ENCODE peak calls at places on chromosomes 6 and 20, in five cellular contexts. M is uterus, I is Peyer's patch, N is tibial nerve, G is GM12878. B is an unnamed sample.

GRCh38 chr6:136763255-136763654 is 29.0 kb downstream of the MAP3K5 start:
- DNase-seq in M (no peak), I (no peak), N (no peak), G (no peak), B (no peak)

GRCh38 chr20:24357169-24357568 is 112.3 kb upstream of the SYNDIG1 start:
- DNase-seq in M (no peak), I (no peak), N (no peak), G (no peak), B (no peak)

GRCh38 chr6:165663736-165664552 is 903 bp upstream of the PDE10A start:
- DNase-seq in M (no peak), I (no peak), N (no peak), G (no peak), B (no peak)

GRCh38 chr20:20904171-20904831 is 191.9 kb upstream of the RALGAPA2 start:
- DNase-seq in M (no peak), I (no peak), N (no peak), G (no peak), B (no peak)

GRCh38 chr6:22632561-22632960 is 63.2 kb downstream of the HDGFL1 start:
- DNase-seq in M (no peak), I (no peak), N (no peak), G (no peak), B (no peak)

GRCh38 chr6:105943514-105943913 is 142.6 kb upstream of the PRDM1 start:
- DNase-seq in M (no peak), I (no peak), N (no peak), G (no peak), B (no peak)

GRCh38 chr6:44630125-44631028 is 242.9 kb downstream of the CDC5L start:
- DNase-seq in M (no peak), I (no peak), N (no peak), G (no peak), B (peak)

GRCh38 chr6:101541873-101542272 is 148.4 kb downstream of the GRIK2 start:
- DNase-seq in M (no peak), I (no peak), N (no peak), G (no peak), B (no peak)

GRCh38 chr20:9440891-9441290 is 73.5 kb upstream of the LAMP5 start:
- DNase-seq in M (no peak), I (no peak), N (no peak), G (no peak), B (no peak)

GRCh38 chr6:71822626-71823025 is 63.7 kb upstream of the RIMS1 start:
- DNase-seq in M (no peak), I (no peak), N (no peak), G (no peak), B (no peak)

GRCh38 chr6:163323274-163323673 is 91.2 kb upstream of the QKI start:
- DNase-seq in M (no peak), I (no peak), N (no peak), G (no peak), B (no peak)

GRCh38 chr20:62142252-62143117 is 709 bp downstream of the PSMA7 start:
- DNase-seq in M (no peak), I (peak), N (no peak), G (no peak), B (peak)

GRCh38 chr6:16758163-16758975 is 2.9 kb downstream of the ATXN1 start:
- DNase-seq in M (no peak), I (no peak), N (no peak), G (no peak), B (peak)

GRCh38 chr6:135440087-135440792 is 57.3 kb downstream of the AHI1 start:
- DNase-seq in M (no peak), I (no peak), N (no peak), G (no peak), B (no peak)

GRCh38 chr20:18388860-18389259 is 78.0 kb downstream of the DZANK1 start:
- DNase-seq in M (no peak), I (no peak), N (no peak), G (no peak), B (no peak)

GRCh38 chr6:149414009-149414408 is 13.9 kb downstream of the SUMO4 start:
- DNase-seq in M (no peak), I (no peak), N (no peak), G (no peak), B (no peak)

GRCh38 chr6:134176283-134176975 is 124.0 kb upstream of the SLC2A12 start:
- DNase-seq in M (peak), I (no peak), N (no peak), G (no peak), B (peak)

GRCh38 chr6:79203753-79204253 is 30.7 kb downstream of the HMGN3 start:
- DNase-seq in M (no peak), I (no peak), N (no peak), G (no peak), B (no peak)

GRCh38 chr20:38620501-38620900 is 18.9 kb downstream of the ARHGAP40 start:
- DNase-seq in M (no peak), I (no peak), N (no peak), G (no peak), B (no peak)

GRCh38 chr20:63736893-63737689 is 627 bp downstream of the LIME1 start:
- DNase-seq in M (peak), I (peak), N (no peak), G (no peak), B (no peak)

GRCh38 chr20:25308083-25308491 is 60.2 kb downstream of the PYGB start:
- DNase-seq in M (no peak), I (no peak), N (no peak), G (no peak), B (no peak)

GRCh38 chr6:111503660-111504059 is 20.6 kb upstream of the REV3L start:
- DNase-seq in M (no peak), I (no peak), N (no peak), G (no peak), B (no peak)

GRCh38 chr6:15888798-15889772 is 226.3 kb upstream of the DTNBP1 start:
- DNase-seq in M (no peak), I (no peak), N (no peak), G (no peak), B (no peak)

GRCh38 chr6:82086944-82087343 is 160.6 kb downstream of the IBTK start:
- DNase-seq in M (no peak), I (no peak), N (no peak), G (no peak), B (no peak)

GRCh38 chr20:13397300-13397724 is 176.2 kb downstream of the ISM1 start:
- DNase-seq in M (no peak), I (no peak), N (no peak), G (no peak), B (no peak)

GRCh38 chr6:29887819-29888581 is 54.3 kb upstream of the HLA-A start:
- DNase-seq in M (peak), I (no peak), N (peak), G (peak), B (peak)

GRCh38 chr6:5701086-5701661 is 305.6 kb downstream of the NRN1 start:
- DNase-seq in M (no peak), I (no peak), N (no peak), G (no peak), B (no peak)

GRCh38 chr6:29845405-29846006 is 17.9 kb downstream of the HLA-G start:
- DNase-seq in M (no peak), I (no peak), N (no peak), G (peak), B (peak)

GRCh38 chr6:14072084-14072483 is 45.5 kb upstream of the CD83 start:
- DNase-seq in M (no peak), I (no peak), N (no peak), G (no peak), B (no peak)

GRCh38 chr6:25369450-25370086 is 90.4 kb downstream of the CARMIL1 start:
- DNase-seq in M (no peak), I (no peak), N (no peak), G (no peak), B (no peak)

GRCh38 chr20:48486065-48486464 is 341.7 kb downstream of the PREX1 start:
- DNase-seq in M (no peak), I (no peak), N (no peak), G (no peak), B (no peak)

GRCh38 chr6:84066536-84066935 is 33.0 kb downstream of the MRAP2 start:
- DNase-seq in M (no peak), I (no peak), N (no peak), G (no peak), B (no peak)

GRCh38 chr6:110884321-110884720 is 9.7 kb downstream of the AMD1 start:
- DNase-seq in M (no peak), I (no peak), N (no peak), G (no peak), B (no peak)

DNA sequence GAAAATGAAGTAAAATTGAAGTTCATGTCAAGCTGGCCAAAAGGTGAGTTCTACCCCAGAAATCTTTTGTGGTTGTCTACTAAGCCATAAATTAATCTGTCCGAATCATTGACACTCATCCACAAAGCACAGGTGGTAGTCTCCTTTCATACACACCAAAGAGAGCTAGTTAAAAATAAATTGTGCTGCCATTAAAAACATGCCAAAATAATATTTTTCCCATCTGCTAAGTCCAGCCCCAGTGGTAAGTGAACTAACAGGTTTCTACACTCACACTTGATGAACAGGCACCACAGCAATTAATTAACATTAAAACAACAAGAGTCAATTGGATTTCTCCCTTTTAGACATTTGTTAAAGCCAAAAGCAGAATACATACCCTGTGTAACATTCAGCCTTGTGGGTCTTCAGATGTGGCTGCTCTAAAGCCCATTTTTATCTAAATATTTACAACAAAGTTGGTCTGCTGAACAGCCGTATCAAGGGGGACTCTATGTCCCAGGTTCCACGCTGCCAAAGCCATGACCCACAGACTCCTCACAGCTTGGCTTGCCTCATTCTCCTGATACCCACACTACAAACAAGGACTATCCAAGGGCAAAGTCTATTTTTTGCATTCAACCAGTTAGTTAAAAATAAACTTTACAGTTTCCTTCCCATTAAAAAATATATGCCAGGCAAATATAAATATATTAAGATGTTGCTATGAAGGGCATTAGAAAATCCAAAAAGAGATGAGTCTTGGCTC is 490.4 kb downstream of the BMP2 start:
- DNase-seq in M (no peak), I (no peak), N (no peak), G (no peak), B (no peak)
- TF ChIP-seq POLR2A in M (no peak), I (no peak), N (no peak), G (no peak), B (no peak)

DNA sequence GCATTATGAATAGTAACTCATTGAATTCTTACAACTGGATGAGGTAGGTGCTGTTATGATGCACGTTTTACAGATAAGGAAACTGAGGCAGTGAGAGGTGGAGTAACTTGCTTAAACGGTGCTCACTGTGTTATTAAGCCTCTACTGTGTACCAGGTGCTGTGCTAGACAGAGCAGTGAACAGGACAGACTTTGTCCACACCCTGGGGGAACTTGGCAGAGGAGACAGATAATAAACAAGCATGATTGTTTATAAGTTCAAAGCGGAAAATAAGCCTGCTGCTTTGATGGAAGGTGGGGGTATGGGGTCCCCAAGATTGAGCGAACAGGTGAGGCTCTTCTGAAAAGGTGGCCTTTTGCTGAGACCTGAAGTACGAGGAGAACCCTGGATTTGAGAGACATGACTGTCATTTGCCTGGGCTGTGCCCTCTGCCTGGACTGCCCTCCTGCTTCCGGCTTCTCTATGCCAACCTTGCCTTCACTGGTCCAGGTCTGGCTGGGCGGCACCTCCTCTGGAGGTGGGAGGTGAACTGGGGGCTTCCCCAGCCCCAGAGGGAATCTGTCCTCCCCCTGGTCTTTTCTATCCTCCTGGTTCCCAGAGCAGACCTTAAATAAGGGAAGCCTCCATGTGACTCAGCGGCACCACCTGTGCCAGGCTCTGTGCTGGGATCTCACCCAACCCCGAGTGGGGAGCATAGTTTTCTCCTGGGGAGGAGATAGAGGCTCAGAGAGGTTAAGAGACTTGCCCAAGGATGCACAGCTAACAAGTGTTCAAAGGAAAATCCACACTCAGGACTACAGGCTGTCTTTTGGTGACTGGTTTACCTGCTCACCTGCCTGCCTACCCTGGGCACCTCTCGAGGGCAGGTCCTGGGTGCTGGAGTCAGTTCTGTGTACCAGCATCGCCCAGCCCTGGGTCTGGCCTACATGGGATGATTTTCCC is 59.1 kb downstream of the CEBPB start:
- DNase-seq in M (no peak), I (no peak), N (no peak), G (no peak), B (no peak)
- TF ChIP-seq POLR2A in M (no peak), I (no peak), N (no peak), G (no peak), B (no peak)

DNA sequence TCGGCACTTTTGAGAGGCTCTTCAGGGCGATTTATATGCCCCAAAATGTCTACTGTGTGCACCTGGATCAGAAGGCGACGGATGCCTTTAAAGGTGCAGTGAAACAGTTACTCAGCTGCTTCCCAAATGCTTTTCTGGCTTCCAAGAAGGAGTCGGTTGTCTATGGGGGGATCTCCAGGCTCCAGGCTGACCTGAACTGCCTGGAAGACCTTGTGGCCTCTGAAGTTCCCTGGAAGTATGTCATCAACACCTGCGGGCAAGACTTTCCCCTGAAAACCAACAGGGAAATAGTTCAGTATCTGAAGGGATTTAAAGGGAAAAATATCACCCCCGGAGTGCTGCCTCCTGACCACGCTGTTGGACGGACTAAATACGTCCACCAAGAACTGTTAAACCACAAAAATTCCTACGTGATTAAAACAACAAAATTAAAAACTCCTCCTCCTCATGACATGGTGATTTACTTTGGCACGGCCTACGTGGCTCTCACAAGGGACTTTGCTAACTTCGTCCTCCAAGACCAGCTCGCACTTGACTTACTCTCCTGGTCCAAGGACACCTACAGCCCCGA is 8.2 kb downstream of the GCNT2 start:
- DNase-seq in M (no peak), I (no peak), N (no peak), G (no peak), B (no peak)
- TF ChIP-seq POLR2A in M (no peak), I (no peak), N (no peak), G (peak), B (no peak)

GRCh38 chr6:56642366-56643261 is at the start of gene DST:
- DNase-seq in M (peak), I (no peak), N (no peak), G (no peak), B (no peak)
- TF ChIP-seq POLR2A in M (no peak), I (no peak), N (no peak), G (no peak), B (no peak)

B was measured in erythroblast.